ENCODE peak calls at places on chromosome 1, in four cellular contexts. N is heart right ventricle, R is endothelial cell, L is RPMI7951. Q is an unnamed sample.

GRCh38 chr1:46725736-46726108 is 6.8 kb upstream of the EFCAB14 start:
- DNase-seq in L (no peak), N (no peak), R (no peak), Q (peak)

GRCh38 chr1:192382758-192383157 is 66.0 kb downstream of the RGS21 start:
- DNase-seq in L (no peak), N (no peak), R (no peak), Q (no peak)

GRCh38 chr1:66364578-66365391 is 169.2 kb upstream of the SGIP1 start:
- DNase-seq in L (no peak), N (no peak), R (no peak), Q (peak)

GRCh38 chr1:116375884-116376733 is 3.1 kb downstream of the ATP1A1 start:
- DNase-seq in N (peak), R (no peak), L (peak), Q (peak)

GRCh38 chr1:244354810-244355278 is 96.9 kb downstream of the ADSS2 start:
- DNase-seq in L (no peak), N (no peak), R (no peak), Q (peak)

GRCh38 chr1:87389011-87389410 is 60.3 kb downstream of the LMO4 start:
- DNase-seq in L (no peak), N (no peak), R (no peak), Q (no peak)

GRCh38 chr1:193538004-193538355 is 351.6 kb upstream of the B3GALT2 start:
- DNase-seq in R (no peak), N (no peak), L (no peak), Q (no peak)

GRCh38 chr1:113073457-113073950 is 506 bp downstream of the LRIG2 start:
- DNase-seq in R (peak), N (peak), L (peak), Q (peak)

GRCh38 chr1:227758366-227758765 is 23.1 kb downstream of the SNAP47 start:
- DNase-seq in L (no peak), R (no peak), N (no peak), Q (no peak)

GRCh38 chr1:116255933-116256649 is 117.0 kb upstream of the ATP1A1 start:
- DNase-seq in N (no peak), L (no peak), R (no peak), Q (peak)

GRCh38 chr1:229087339-229087738 is 183.6 kb upstream of the RAB4A start:
- DNase-seq in N (no peak), L (no peak), R (no peak), Q (peak)

Q was measured in EH.